ENCODE peak calls at places on chromosomes 1 and 21, in four cellular contexts. E is H1, Q is K562, O is GM12878. D is an unnamed sample.

GRCh38 chr1:32780005-32780404 is 37.2 kb downstream of the YARS1 start:
- DNase-seq in Q (no peak), E (no peak), O (no peak), D (no peak)

GRCh38 chr1:38256072-38256471 is 209.5 kb upstream of the POU3F1 start:
- DNase-seq in E (no peak), Q (no peak), O (no peak), D (no peak)

GRCh38 chr1:162680419-162681126 is 48.3 kb downstream of the DDR2 start:
- DNase-seq in Q (no peak), O (no peak), E (no peak), D (peak)

GRCh38 chr1:178283409-178283808 is 189.5 kb downstream of the RASAL2 start:
- DNase-seq in Q (no peak), E (peak), O (no peak), D (no peak)

GRCh38 chr1:172473842-172474241 is 30.0 kb upstream of the PIGC start:
- DNase-seq in E (no peak), O (no peak), Q (no peak), D (no peak)

GRCh38 chr21:32336711-32337110 is 38.1 kb downstream of the MRAP start:
- DNase-seq in O (no peak), E (no peak), Q (no peak), D (no peak)

GRCh38 chr1:22249928-22250680 is 107.2 kb upstream of the WNT4 start:
- DNase-seq in O (no peak), E (no peak), Q (no peak), D (no peak)

GRCh38 chr1:224632921-224633321 is 16.8 kb downstream of the CNIH3 start:
- DNase-seq in O (no peak), Q (no peak), E (no peak), D (no peak)

DNA sequence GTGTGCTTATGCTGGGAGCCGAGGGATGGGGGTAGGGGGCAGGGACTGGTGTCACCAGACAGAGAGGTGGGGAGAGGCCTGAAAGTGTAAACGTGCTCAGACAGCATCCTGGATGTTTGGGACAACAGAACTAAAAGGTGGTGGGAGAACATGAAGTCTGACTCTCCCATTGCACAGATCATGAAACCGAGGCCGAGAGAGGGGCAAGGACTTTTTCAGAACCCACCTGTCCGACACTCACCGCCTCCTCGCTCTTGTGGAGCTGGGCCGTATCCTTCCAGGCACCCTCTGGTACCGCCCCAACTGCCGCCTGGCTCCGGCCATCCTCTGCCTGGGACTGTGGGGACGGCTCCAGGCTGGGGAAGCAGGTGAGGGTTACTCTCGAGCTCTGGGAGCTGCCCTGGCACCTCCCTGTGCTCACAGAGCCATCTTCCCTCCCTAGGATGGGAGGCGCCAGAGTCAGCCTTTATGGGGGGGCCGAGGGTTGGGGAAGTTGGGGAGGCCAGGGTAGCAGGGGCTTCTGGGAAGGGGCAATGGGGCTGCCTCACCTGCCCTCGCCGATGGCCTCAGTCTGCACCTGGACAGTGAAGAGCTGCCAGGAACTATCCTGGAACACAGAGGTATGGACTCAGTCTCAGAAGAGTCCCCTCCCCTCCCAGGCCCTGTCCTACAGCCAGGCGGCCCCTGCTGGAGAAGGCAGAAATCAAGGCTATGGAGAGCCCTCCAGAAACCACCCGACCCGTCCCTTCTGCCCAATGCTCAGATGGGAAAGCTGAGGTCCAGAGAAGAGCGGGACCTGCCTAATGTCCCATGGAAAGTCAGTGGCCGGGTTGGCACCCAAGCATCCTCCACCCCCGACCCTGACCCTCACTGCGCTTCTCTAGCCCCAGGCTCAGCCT is 7.0 kb downstream of the ATP13A2 start:
- DNase-seq in O (no peak), Q (no peak), E (no peak), D (no peak)
- TF ChIP-seq RAD21 in O (no peak), Q (no peak), E (peak), D (no peak)

DNA sequence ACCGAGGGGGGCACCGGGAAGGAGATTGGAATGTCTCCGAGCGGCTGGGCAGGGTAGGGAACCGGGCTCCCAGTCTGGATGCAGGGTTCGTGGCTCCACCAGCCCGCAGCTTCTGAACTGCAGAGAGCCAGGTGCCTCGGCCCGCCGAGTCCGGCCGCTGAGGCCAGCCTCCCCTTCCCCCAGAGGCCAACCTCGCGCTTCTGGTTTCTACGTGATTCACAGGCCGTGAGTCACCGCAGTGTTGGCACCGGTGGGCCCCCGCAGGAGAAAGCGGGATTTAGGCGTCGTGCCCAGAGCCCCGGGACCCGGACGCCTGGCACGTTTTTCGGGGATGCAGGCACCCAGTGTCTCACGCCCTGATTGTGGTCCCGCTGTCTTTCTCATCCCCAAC is 458 bp downstream of the CRABP2 start:
- DNase-seq in Q (no peak), O (no peak), E (no peak), D (no peak)
- TF ChIP-seq HDAC2 in Q (no peak), O (no peak), E (no peak), D (no peak)

GRCh38 chr1:149899460-149900284 is at the start of gene BOLA1:
- DNase-seq in E (peak), Q (no peak), O (peak), D (peak)
- TF ChIP-seq SIN3A in E (peak), Q (no peak), O (no peak), D (no peak)

GRCh38 chr1:1861339-1861730 is 29.6 kb downstream of the GNB1 start:
- DNase-seq in Q (no peak), E (no peak), O (no peak), D (no peak)

GRCh38 chr1:1862905-1863547 is 27.9 kb downstream of the GNB1 start:
- DNase-seq in Q (no peak), O (no peak), E (no peak), D (no peak)

GRCh38 chr1:1853593-1854257 is 37.2 kb downstream of the GNB1 start:
- DNase-seq in Q (no peak), O (no peak), E (no peak), D (no peak)

GRCh38 chr1:1857096-1857703 is 33.7 kb downstream of the GNB1 start:
- DNase-seq in O (no peak), E (no peak), Q (no peak), D (no peak)

GRCh38 chr1:1858382-1859086 is 32.4 kb downstream of the GNB1 start:
- DNase-seq in E (no peak), Q (peak), O (no peak), D (peak)
- TF ChIP-seq RAD21 in E (peak), Q (peak), O (no peak), D (no peak)

DNA sequence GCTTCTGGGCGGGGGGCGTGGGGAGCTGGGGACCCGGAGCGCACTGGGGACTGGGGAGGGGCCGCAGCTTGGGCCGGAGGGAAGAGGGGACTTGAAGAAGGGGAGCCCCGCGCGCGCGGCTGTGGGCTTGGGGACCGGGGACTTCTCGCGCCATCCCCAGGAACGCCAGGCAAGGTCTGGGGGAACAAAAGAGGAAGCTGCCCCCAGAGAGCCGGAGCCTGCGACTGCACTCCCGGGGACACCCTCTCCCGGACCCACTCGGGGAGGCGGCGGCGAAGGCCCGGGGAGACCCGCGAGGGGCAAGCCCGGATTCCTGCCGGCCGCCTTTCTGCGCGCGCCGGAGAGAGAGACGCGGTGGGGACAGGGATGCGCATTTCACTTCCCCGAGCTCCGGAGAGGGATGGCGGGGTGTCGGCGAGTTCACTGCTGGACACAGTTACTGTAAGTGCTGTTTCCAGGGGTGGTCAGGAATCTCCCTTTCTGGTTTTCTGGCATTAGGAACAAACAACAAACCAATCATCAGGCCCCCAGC is 732 bp downstream of the ABCG1 start:
- DNase-seq in O (no peak), Q (no peak), E (no peak), D (no peak)
- TF ChIP-seq HDAC2 in O (no peak), Q (no peak), E (no peak), D (no peak)

GRCh38 chr1:159790237-159790917 is 9.6 kb downstream of the DUSP23 start:
- DNase-seq in Q (peak), O (no peak), E (no peak), D (peak)
- TF ChIP-seq SIN3A in Q (no peak), O (no peak), E (no peak), D (no peak)

DNA sequence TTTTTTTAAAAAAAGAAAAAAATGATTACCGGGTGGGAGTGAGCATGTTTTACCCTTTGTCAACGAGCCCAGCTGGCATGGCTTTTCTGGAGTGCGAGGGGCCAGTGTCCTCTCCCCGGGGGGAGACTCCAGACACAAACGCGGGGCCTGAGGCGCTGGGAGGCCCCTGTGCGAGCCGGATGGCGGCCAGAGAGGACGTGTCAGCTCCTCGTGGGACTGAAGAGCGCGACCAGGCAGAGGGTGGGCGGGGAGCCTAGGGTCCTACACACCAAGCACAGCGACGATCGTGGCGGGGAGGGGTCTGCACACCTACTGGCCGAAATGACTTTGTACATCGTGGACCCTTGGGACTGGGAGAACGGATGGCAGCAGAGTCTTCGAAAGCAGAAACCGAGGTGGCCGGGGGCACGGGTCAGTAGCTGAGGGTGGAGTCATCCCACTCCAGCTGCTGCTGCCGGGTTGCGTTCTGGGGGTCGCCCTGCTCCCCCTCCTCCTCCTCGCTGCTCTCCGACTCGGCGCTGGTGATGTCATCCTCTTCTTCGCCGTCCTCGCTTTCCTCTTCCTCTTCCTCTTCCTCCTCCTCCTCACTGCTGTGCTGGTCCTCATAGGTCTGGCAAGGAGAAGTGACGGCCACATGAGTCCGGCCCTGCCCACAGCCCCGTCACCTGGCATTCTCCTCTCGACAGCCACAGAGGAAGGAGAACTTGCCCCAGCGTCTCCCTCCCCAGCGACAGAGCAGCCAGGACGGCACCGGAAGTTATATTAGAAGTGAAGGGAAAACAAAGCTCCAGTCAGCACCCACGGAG is 78.8 kb downstream of the PIK3CD start:
- DNase-seq in E (no peak), O (no peak), Q (no peak), D (no peak)
- TF ChIP-seq RAD21 in E (no peak), O (no peak), Q (no peak), D (no peak)

DNA sequence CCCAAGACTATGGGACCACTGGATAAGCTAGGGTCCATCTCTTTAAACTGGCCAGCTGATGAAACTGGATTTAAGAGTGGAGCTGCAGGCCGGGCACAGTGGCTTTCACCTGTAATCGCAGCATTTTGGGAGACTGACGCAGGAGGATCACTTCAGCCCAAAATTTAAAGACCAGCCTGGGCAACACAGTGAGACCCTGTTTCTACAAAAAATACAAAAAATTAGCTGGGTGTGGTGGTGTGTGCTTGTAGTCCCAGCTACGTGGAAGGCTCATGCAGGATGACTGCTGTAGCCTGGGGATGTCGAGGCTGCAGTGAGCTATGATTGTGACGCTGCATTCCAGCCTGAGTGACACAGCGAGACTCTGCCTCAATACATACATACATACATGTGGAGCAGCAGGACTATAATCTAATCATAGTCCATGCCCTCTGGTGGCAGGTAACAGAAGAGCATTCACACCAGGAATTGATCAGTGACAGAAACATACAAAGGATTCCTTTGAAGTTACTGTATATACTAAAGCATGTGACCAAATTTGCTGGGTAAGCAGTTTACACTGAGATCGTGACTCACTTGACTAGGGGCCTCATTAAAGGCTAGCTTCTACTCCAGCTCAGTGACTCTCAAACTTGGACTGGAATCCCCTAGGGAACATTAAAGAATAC is 101.5 kb upstream of the SLFNL1 start:
- DNase-seq in O (no peak), E (no peak), Q (peak), D (peak)
- TF ChIP-seq HDAC2 in O (no peak), E (no peak), Q (no peak), D (no peak)

GRCh38 chr1:198203434-198203833 is 46.6 kb downstream of the NEK7 start:
- DNase-seq in Q (no peak), E (no peak), O (no peak), D (no peak)
- TF ChIP-seq SIN3A in Q (no peak), E (no peak), O (no peak), D (no peak)

DNA sequence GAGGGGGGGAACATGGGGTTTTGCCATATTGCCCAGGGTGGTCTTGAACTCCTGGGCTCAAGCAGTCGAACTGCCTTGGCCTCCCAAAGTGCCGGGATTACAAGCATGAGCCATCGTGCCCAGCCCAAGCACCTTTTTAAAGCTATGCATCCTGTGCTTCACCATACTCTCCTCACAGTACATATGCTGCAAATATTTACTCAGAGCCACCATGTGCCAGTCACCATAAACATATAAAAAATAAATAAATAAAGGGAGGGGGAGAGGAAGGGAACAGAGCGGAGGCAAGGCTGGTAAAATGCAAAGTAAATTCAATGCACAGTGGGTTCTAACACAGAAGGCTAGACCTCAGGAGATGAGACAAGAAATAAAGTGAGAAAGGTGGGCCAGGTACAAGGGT is 64.7 kb downstream of the CAPZB start:
- DNase-seq in E (no peak), O (no peak), Q (no peak), D (no peak)
- TF ChIP-seq RAD21 in E (no peak), O (no peak), Q (no peak), D (no peak)

D was measured in HepG2.